ENCODE peak calls at places on chromosomes 1 and 21, in eight cellular contexts. B is MM.1S, N is small intestine, E is cardiac muscle cell, C is lower lobe of right lung, O is GM23248, K is iPS DF 6.9, A is endothelial cell of umbilical vein. U is an unnamed sample. For H3K27me3 and H3K4me1, the result is how much of the 10 kb centered on the place peaks cover.

GRCh38 chr1:116909511-116910378 is at the start of gene PTGFRN:
- DNase-seq in K (peak), A (peak), O (peak), C (peak), N (peak), B (no peak), E (peak), U (peak)

GRCh38 chr21:36747815-36748381 is 49.0 kb downstream of the SIM2 start:
- DNase-seq in A (peak), O (peak), B (no peak), K (no peak), C (no peak), E (peak), N (peak), U (peak)

GRCh38 chr1:180029524-180030130 is 75.0 kb downstream of the CEP350 start:
- DNase-seq in C (no peak), E (no peak), O (no peak), B (no peak), N (no peak), A (no peak), K (no peak), U (no peak)

GRCh38 chr1:153422450-153423068 is 6.2 kb downstream of the S100A7A start:
- DNase-seq in E (peak), N (peak), C (peak), K (peak), B (peak), A (peak), O (peak), U (peak)

GRCh38 chr1:227913969-227914791 is 33.6 kb downstream of the WNT9A start:
- DNase-seq in C (no peak), K (no peak), B (no peak), A (no peak), O (no peak), N (no peak), E (no peak), U (no peak)

GRCh38 chr1:43381609-43382008 is 8.0 kb downstream of the MED8 start:
- DNase-seq in O (peak), N (no peak), B (no peak), C (no peak), K (no peak), A (no peak), E (no peak), U (no peak)

GRCh38 chr1:151924691-151925587 is 15.6 kb upstream of the THEM4 start:
- DNase-seq in E (no peak), K (no peak), B (peak), O (no peak), N (no peak), A (no peak), C (no peak), U (no peak)

GRCh38 chr1:32767641-32768040 is 49.5 kb downstream of the YARS1 start:
- DNase-seq in E (no peak), N (no peak), A (peak), K (no peak), O (peak), C (peak), B (no peak), U (no peak)

GRCh38 chr1:17739050-17739449 is 16.1 kb upstream of the ACTL8 start:
- DNase-seq in E (no peak), O (no peak), A (no peak), B (no peak), C (no peak), K (no peak), N (no peak), U (no peak)

GRCh38 chr1:5637171-5637570 is 355.1 kb downstream of the NPHP4 start:
- DNase-seq in C (no peak), E (no peak), N (peak), K (no peak), A (no peak), B (no peak), O (peak), U (no peak)

GRCh38 chr1:51564124-51564523 is 45.1 kb upstream of the EPS15 start:
- DNase-seq in O (peak), C (no peak), N (peak), A (no peak), B (peak), E (peak), K (no peak), U (peak)

GRCh38 chr1:14944471-14944981 is 209.0 kb upstream of the TMEM51 start:
- DNase-seq in E (no peak), A (no peak), O (no peak), K (no peak), C (no peak), B (no peak), N (no peak), U (no peak)

GRCh38 chr1:14946011-14946359 is 207.6 kb upstream of the TMEM51 start:
- DNase-seq in E (no peak), K (no peak), B (no peak), C (no peak), A (no peak), N (no peak), O (no peak), U (no peak)

GRCh38 chr1:14946567-14947285 is 206.8 kb upstream of the TMEM51 start:
- DNase-seq in O (peak), N (no peak), C (no peak), E (peak), B (no peak), A (peak), K (no peak), U (peak)

GRCh38 chr1:14943516-14943851 is 210.1 kb upstream of the TMEM51 start:
- DNase-seq in C (no peak), B (no peak), O (no peak), K (no peak), N (no peak), E (no peak), A (no peak), U (no peak)

DNA sequence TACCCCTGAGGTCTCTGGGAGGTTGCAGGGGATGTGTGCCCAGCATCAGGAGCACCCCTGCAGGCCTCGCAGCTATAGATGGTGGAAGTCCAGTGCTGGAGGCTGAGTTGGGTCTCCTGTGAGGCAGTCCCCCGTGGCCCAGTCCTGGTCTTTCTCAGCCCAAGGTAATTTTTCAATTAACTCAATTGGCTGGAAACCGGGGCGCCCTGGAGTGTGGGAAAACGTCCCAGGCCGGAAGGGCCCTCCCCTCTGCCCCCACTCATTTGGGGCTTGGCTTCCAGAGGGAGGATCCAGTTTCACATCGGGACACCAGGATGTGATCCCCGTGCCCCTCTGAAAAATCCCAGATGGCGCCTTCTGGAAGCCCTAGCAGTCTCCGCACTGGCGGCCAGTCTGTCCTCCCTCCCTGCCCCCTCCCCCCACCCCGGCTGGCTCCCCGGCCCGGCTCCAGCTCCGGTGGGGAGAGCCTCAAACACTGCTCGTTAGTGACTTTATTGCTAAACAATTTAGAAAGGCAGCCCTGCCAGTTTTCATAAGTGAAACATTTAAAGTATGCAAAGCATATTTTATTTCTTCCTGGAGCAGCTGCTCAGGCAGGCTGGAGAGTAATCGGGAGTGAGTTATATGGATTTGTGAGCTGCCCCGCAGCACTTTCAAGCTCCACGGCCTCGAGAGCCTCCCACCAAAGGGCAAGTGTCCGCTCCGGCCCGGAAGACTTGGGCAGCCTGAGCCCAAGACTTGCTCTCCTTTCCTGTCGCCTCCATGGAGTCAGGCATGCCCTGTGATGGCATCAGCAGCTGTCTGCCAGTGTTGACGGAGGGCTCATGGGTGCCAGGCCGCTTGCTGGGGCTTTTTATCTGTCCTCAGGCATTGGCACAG is 208.2 kb upstream of the TMEM51 start:
- DNase-seq in N (no peak), C (no peak), E (peak), B (no peak), K (no peak), A (peak), O (peak), U (peak)
- H3K4me3 ChIP-seq in N (no peak), C (peak), E (no peak), B (no peak), K (no peak), A (no peak), O (peak), U (peak)

GRCh38 chr1:71330991-71331390 is 250.2 kb upstream of the ZRANB2 start:
- DNase-seq in K (no peak), C (no peak), B (no peak), A (no peak), E (no peak), O (no peak), N (no peak), U (no peak)
- H3K27me3 ChIP-seq in K (under half), C (under half), B (under half), A (under half), E (under half), O (under half), N (under half), U (under half)

GRCh38 chr1:168466703-168467081 is 77.1 kb downstream of the XCL2 start:
- DNase-seq in O (no peak), E (no peak), C (no peak), K (no peak), B (peak), N (no peak), A (no peak), U (no peak)
- H3K4me1 ChIP-seq in O (under half), E (under half), C (under half), K (under half), B (under half), N (under half), A (under half), U (under half)

DNA sequence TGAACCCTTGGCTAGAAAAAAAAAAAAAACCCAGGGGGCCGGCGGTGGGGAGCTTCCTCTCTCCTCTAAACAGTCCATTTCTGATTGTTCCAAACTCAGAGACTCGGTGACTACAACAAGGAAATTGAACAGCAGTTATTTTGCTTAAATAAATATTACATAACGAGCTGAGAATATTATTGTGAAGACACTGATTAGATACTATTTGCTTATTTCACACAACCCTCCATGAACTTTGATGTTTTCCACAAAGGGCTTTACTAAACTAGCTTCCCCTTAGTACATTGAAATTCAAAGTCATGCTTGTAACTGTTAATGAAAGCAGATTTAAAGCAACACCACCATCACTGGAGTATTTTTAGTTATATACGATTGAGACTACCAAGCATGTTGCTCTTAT is at the start of gene CFHR5:
- DNase-seq in O (no peak), A (no peak), N (no peak), K (no peak), E (no peak), C (no peak), B (no peak), U (no peak)
- H3K4me3 ChIP-seq in O (no peak), A (no peak), N (no peak), K (no peak), E (no peak), C (no peak), B (no peak), U (no peak)

GRCh38 chr1:77280962-77281361 is 857 bp upstream of the AK5 start:
- DNase-seq in E (no peak), O (peak), A (no peak), K (no peak), N (no peak), C (no peak), B (no peak), U (no peak)
- H3K27me3 ChIP-seq in E (half or more), O (under half), A (under half), K (under half), N (under half), C (under half), B (under half), U (under half)

GRCh38 chr1:169105087-169105433 is 1.4 kb upstream of the ATP1B1 start:
- DNase-seq in C (no peak), B (no peak), K (no peak), O (no peak), E (no peak), A (no peak), N (no peak), U (no peak)
- H3K4me1 ChIP-seq in C (under half), B (under half), K (under half), O (under half), E (under half), A (under half), N (under half), U (under half)

GRCh38 chr1:96727860-96728259 is 6.3 kb downstream of the PTBP2 start:
- DNase-seq in A (no peak), N (no peak), E (no peak), C (no peak), B (no peak), O (no peak), K (no peak), U (no peak)

GRCh38 chr1:96722161-96722908 is 751 bp downstream of the PTBP2 start:
- DNase-seq in A (peak), O (peak), K (no peak), N (peak), B (peak), C (peak), E (peak), U (peak)

GRCh38 chr1:96721053-96721381 is 567 bp upstream of the PTBP2 start:
- DNase-seq in B (no peak), K (no peak), N (no peak), O (no peak), C (no peak), A (no peak), E (no peak), U (no peak)

GRCh38 chr1:96721382-96722160 is at the start of gene PTBP2:
- DNase-seq in C (peak), K (no peak), O (peak), B (peak), E (peak), A (peak), N (peak), U (peak)

DNA sequence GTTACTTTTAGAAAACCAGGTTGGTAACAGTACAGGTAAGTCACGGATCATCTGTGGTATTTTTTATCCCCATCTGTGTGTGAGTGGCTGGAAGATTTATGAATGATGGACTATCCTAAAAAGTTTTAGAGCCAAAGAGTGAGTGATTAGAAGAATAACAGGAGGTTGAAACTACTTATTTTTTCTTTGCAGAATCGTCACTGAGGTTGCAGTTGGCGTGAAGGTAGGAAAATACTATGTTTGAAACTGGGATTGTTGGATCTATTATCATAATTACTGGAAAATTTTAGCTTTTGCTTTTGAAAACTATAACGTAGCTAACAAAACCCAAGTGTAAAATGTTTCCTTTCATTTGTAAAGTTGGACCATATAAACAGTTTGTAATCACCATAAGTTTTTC is 1.8 kb downstream of the PTBP2 start:
- DNase-seq in C (no peak), K (no peak), B (no peak), A (no peak), N (no peak), E (no peak), O (peak), U (no peak)
- H3K4me3 ChIP-seq in C (peak), K (no peak), B (peak), A (peak), N (no peak), E (peak), O (peak), U (peak)

GRCh38 chr1:197933647-197934046 is 16.5 kb downstream of the LHX9 start:
- DNase-seq in O (no peak), K (no peak), C (no peak), A (no peak), B (no peak), E (no peak), N (no peak), U (no peak)

GRCh38 chr1:197927908-197928665 is 10.9 kb downstream of the LHX9 start:
- DNase-seq in B (no peak), K (no peak), A (no peak), O (no peak), E (no peak), N (no peak), C (no peak), U (no peak)

GRCh38 chr1:197928849-197929336 is 11.7 kb downstream of the LHX9 start:
- DNase-seq in O (no peak), C (peak), N (no peak), E (no peak), B (peak), A (no peak), K (no peak), U (no peak)

GRCh38 chr1:197933016-197933415 is 15.8 kb downstream of the LHX9 start:
- DNase-seq in N (no peak), O (no peak), C (no peak), B (no peak), A (no peak), K (no peak), E (no peak), U (no peak)
- H3K27me3 ChIP-seq in N (under half), O (under half), C (half or more), B (under half), A (under half), K (under half), E (under half), U (under half)

GRCh38 chr21:28590722-28591121 is 402.0 kb downstream of the LTN1 start:
- DNase-seq in A (no peak), K (peak), E (no peak), C (no peak), O (no peak), B (no peak), N (no peak), U (no peak)

GRCh38 chr21:28590026-28590425 is 402.7 kb downstream of the LTN1 start:
- DNase-seq in N (no peak), C (no peak), A (no peak), E (no peak), K (no peak), B (no peak), O (no peak), U (no peak)

GRCh38 chr21:28588997-28589396 is 403.7 kb downstream of the LTN1 start:
- DNase-seq in K (no peak), O (no peak), C (no peak), B (no peak), E (no peak), N (no peak), A (no peak), U (no peak)

GRCh38 chr21:28592205-28592845 is 400.4 kb downstream of the LTN1 start:
- DNase-seq in N (no peak), C (no peak), A (no peak), E (no peak), B (no peak), O (no peak), K (no peak), U (no peak)

DNA sequence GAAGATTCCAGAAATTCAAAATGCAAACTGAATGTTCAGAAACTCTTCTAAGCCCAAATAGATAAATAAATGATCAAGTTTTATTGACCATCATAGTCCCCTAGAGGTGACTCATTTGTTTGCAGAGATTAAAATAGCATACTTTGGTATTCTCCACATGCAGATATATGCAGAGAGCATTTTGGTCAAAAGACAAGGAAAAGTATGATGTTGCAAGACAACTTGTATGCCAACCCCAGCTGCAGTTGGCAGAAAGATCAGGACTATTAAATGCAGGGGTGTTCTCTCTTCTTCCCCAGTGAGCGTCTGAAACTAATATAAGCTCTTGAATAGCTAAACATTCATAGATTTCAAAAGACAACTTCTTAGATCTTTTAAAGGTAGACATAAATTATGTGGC is 404.9 kb downstream of the LTN1 start:
- DNase-seq in O (peak), N (no peak), B (no peak), K (no peak), C (no peak), E (no peak), A (no peak), U (peak)
- H3K4me1 ChIP-seq in O (under half), N (under half), B (under half), K (under half), C (under half), E (under half), A (under half), U (under half)

GRCh38 chr21:41361053-41361785 is 608 bp upstream of the MX2 start:
- DNase-seq in E (peak), A (no peak), O (no peak), C (no peak), N (peak), K (no peak), B (no peak), U (no peak)
- H3K4me3 ChIP-seq in E (no peak), A (no peak), O (peak), C (peak), N (no peak), K (no peak), B (peak), U (no peak)